ENCODE peak calls at places on chromosome 19, in seven cellular contexts. One of them, this sample, is unnamed.

GRCh38 chr19:23406716-23407115 is 11.4 kb upstream of the ZNF91 start:
- DNase-seq in heart right ventricle: no peak
- DNase-seq in thoracic aorta: no peak
- DNase-seq in glutamatergic neuron: no peak
- DNase-seq in K562: no peak
- DNase-seq in A549: no peak
- DNase-seq in GM20000: no peak
- DNase-seq in this sample: no peak

GRCh38 chr19:53576941-53577653 is 39.2 kb downstream of the ZNF331 start:
- DNase-seq in GM20000: no peak
- DNase-seq in K562: no peak
- DNase-seq in heart right ventricle: no peak
- DNase-seq in A549: no peak
- DNase-seq in glutamatergic neuron: no peak
- DNase-seq in thoracic aorta: no peak
- DNase-seq in this sample: no peak

GRCh38 chr19:35476149-35476548 is 14.1 kb downstream of the KRTDAP start:
- DNase-seq in GM20000: no peak
- DNase-seq in K562: peak
- DNase-seq in A549: peak
- DNase-seq in glutamatergic neuron: no peak
- DNase-seq in thoracic aorta: no peak
- DNase-seq in heart right ventricle: no peak
- DNase-seq in this sample: no peak

GRCh38 chr19:35704218-35704617 is at the start of gene ZBTB32:
- DNase-seq in glutamatergic neuron: no peak
- DNase-seq in thoracic aorta: no peak
- DNase-seq in GM20000: peak
- DNase-seq in K562: peak
- DNase-seq in heart right ventricle: no peak
- DNase-seq in A549: no peak
- DNase-seq in this sample: no peak

GRCh38 chr19:54026656-54027055 is 35.2 kb downstream of the CACNG6 start:
- DNase-seq in GM20000: no peak
- DNase-seq in heart right ventricle: no peak
- DNase-seq in A549: no peak
- DNase-seq in glutamatergic neuron: no peak
- DNase-seq in K562: no peak
- DNase-seq in thoracic aorta: no peak
- DNase-seq in this sample: no peak

GRCh38 chr19:37654833-37655688 is at the start of gene ZFP30:
- DNase-seq in A549: peak
- DNase-seq in heart right ventricle: peak
- DNase-seq in K562: peak
- DNase-seq in GM20000: peak
- DNase-seq in glutamatergic neuron: peak
- DNase-seq in thoracic aorta: peak
- DNase-seq in this sample: peak

GRCh38 chr19:23799321-23799720 is 40.6 kb upstream of the ZNF681 start:
- DNase-seq in glutamatergic neuron: peak
- DNase-seq in GM20000: no peak
- DNase-seq in A549: no peak
- DNase-seq in heart right ventricle: no peak
- DNase-seq in thoracic aorta: no peak
- DNase-seq in K562: no peak
- DNase-seq in this sample: no peak

GRCh38 chr19:47518139-47518538 is 3.3 kb upstream of the NAPA start:
- DNase-seq in thoracic aorta: no peak
- DNase-seq in GM20000: peak
- DNase-seq in heart right ventricle: no peak
- DNase-seq in A549: no peak
- DNase-seq in K562: no peak
- DNase-seq in glutamatergic neuron: no peak
- DNase-seq in this sample: no peak

GRCh38 chr19:5985098-5985783 is 7.3 kb upstream of the RANBP3 start:
- DNase-seq in A549: no peak
- DNase-seq in GM20000: no peak
- DNase-seq in glutamatergic neuron: no peak
- DNase-seq in K562: peak
- DNase-seq in heart right ventricle: no peak
- DNase-seq in thoracic aorta: no peak
- DNase-seq in this sample: no peak

GRCh38 chr19:53308339-53308811 is 25.2 kb upstream of the ZNF845 start:
- DNase-seq in K562: peak
- DNase-seq in A549: no peak
- DNase-seq in thoracic aorta: no peak
- DNase-seq in heart right ventricle: peak
- DNase-seq in glutamatergic neuron: peak
- DNase-seq in GM20000: no peak
- DNase-seq in this sample: no peak

GRCh38 chr19:6099633-6100032 is 10.7 kb downstream of the RFX2 start:
- DNase-seq in A549: no peak
- DNase-seq in GM20000: no peak
- DNase-seq in K562: no peak
- DNase-seq in glutamatergic neuron: no peak
- DNase-seq in heart right ventricle: no peak
- DNase-seq in thoracic aorta: no peak
- DNase-seq in this sample: no peak

GRCh38 chr19:7792286-7792685 is 29.2 kb downstream of the CLEC4M start:
- DNase-seq in glutamatergic neuron: no peak
- DNase-seq in K562: no peak
- DNase-seq in thoracic aorta: no peak
- DNase-seq in GM20000: no peak
- DNase-seq in heart right ventricle: no peak
- DNase-seq in A549: no peak
- DNase-seq in this sample: no peak

GRCh38 chr19:4088975-4089374 is 22.3 kb upstream of the ZBTB7A start:
- DNase-seq in heart right ventricle: no peak
- DNase-seq in A549: no peak
- DNase-seq in K562: peak
- DNase-seq in glutamatergic neuron: no peak
- DNase-seq in thoracic aorta: no peak
- DNase-seq in GM20000: peak
- DNase-seq in this sample: no peak

GRCh38 chr19:46056536-46056935 is 15.7 kb upstream of the IGFL4 start:
- DNase-seq in heart right ventricle: no peak
- DNase-seq in K562: no peak
- DNase-seq in GM20000: no peak
- DNase-seq in A549: peak
- DNase-seq in thoracic aorta: no peak
- DNase-seq in glutamatergic neuron: no peak
- DNase-seq in this sample: no peak

GRCh38 chr19:35741216-35741541 is 1.1 kb downstream of the IGFLR1 start:
- DNase-seq in thoracic aorta: no peak
- DNase-seq in heart right ventricle: no peak
- DNase-seq in glutamatergic neuron: no peak
- DNase-seq in A549: no peak
- DNase-seq in GM20000: no peak
- DNase-seq in K562: no peak
- DNase-seq in this sample: no peak

GRCh38 chr19:9406798-9407352 is 28.5 kb downstream of the ZNF266 start:
- DNase-seq in glutamatergic neuron: no peak
- DNase-seq in GM20000: peak
- DNase-seq in thoracic aorta: no peak
- DNase-seq in K562: peak
- DNase-seq in A549: peak
- DNase-seq in heart right ventricle: peak
- DNase-seq in this sample: peak

GRCh38 chr19:16435999-16436650 is 35.6 kb downstream of the EPS15L1 start:
- DNase-seq in heart right ventricle: no peak
- DNase-seq in A549: no peak
- DNase-seq in thoracic aorta: no peak
- DNase-seq in K562: peak
- DNase-seq in glutamatergic neuron: no peak
- DNase-seq in GM20000: no peak
- DNase-seq in this sample: no peak

GRCh38 chr19:1503089-1503924 is 9.5 kb downstream of the ADAMTSL5 start:
- DNase-seq in heart right ventricle: peak
- DNase-seq in A549: peak
- DNase-seq in GM20000: peak
- DNase-seq in K562: peak
- DNase-seq in glutamatergic neuron: peak
- DNase-seq in thoracic aorta: no peak
- DNase-seq in this sample: no peak

GRCh38 chr19:38264486-38265212 is at the start of gene SPINT2:
- DNase-seq in K562: no peak
- DNase-seq in A549: no peak
- DNase-seq in heart right ventricle: peak
- DNase-seq in GM20000: peak
- DNase-seq in glutamatergic neuron: peak
- DNase-seq in thoracic aorta: no peak
- DNase-seq in this sample: no peak

GRCh38 chr19:45323671-45324081 is 1.0 kb upstream of the CKM start:
- DNase-seq in heart right ventricle: peak
- DNase-seq in A549: no peak
- DNase-seq in thoracic aorta: no peak
- DNase-seq in K562: no peak
- DNase-seq in glutamatergic neuron: no peak
- DNase-seq in GM20000: no peak
- DNase-seq in this sample: no peak

GRCh38 chr19:8135946-8136618 is 13.3 kb downstream of the FBN3 start:
- DNase-seq in A549: no peak
- DNase-seq in heart right ventricle: no peak
- DNase-seq in K562: no peak
- DNase-seq in GM20000: no peak
- DNase-seq in glutamatergic neuron: no peak
- DNase-seq in thoracic aorta: no peak
- DNase-seq in this sample: no peak

GRCh38 chr19:51398096-51398704 is 7.8 kb upstream of the C19orf84 start:
- DNase-seq in K562: peak
- DNase-seq in A549: peak
- DNase-seq in GM20000: no peak
- DNase-seq in thoracic aorta: no peak
- DNase-seq in glutamatergic neuron: no peak
- DNase-seq in heart right ventricle: no peak
- DNase-seq in this sample: no peak

GRCh38 chr19:12260861-12261260 is 33.8 kb downstream of the ZNF44 start:
- DNase-seq in thoracic aorta: no peak
- DNase-seq in K562: no peak
- DNase-seq in glutamatergic neuron: no peak
- DNase-seq in GM20000: no peak
- DNase-seq in A549: no peak
- DNase-seq in heart right ventricle: no peak
- DNase-seq in this sample: no peak

GRCh38 chr19:2756477-2756876 is 16.7 kb upstream of the SLC39A3 start:
- DNase-seq in glutamatergic neuron: no peak
- DNase-seq in heart right ventricle: no peak
- DNase-seq in thoracic aorta: no peak
- DNase-seq in A549: no peak
- DNase-seq in GM20000: no peak
- DNase-seq in K562: no peak
- DNase-seq in this sample: no peak

GRCh38 chr19:45908956-45909355 is 5.6 kb downstream of the NANOS2 start:
- DNase-seq in thoracic aorta: no peak
- DNase-seq in heart right ventricle: no peak
- DNase-seq in GM20000: no peak
- DNase-seq in glutamatergic neuron: no peak
- DNase-seq in K562: no peak
- DNase-seq in A549: no peak
- DNase-seq in this sample: no peak

GRCh38 chr19:46466536-46467199 is 4.7 kb downstream of the PNMA8A start:
- DNase-seq in thoracic aorta: no peak
- DNase-seq in GM20000: peak
- DNase-seq in K562: no peak
- DNase-seq in A549: no peak
- DNase-seq in glutamatergic neuron: no peak
- DNase-seq in heart right ventricle: peak
- DNase-seq in this sample: no peak

DNA sequence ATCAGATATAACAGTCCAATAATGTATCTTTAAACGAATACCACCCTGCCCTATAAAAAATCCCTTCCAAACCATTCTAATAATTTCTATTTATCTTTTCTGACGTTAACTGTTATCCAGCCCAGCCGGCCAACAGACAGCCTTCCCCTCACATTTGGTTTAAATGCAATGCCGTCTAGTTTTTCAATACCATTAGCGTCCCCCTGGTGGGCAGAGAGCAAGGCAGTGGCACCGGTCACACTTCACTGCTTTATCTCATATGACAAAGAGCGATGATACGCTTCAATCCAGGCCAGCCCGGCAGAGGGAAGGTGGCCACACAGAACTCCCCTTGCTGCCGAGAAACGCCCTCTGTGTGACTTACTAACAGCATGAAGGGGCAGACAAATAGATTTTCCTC is 402.1 kb upstream of the ZNF507 start:
- DNase-seq in heart right ventricle: no peak
- DNase-seq in glutamatergic neuron: peak
- DNase-seq in GM20000: no peak
- DNase-seq in K562: no peak
- DNase-seq in A549: no peak
- DNase-seq in thoracic aorta: no peak
- DNase-seq in this sample: no peak
- TF ChIP-seq CTCF in heart right ventricle: peak
- TF ChIP-seq CTCF in glutamatergic neuron: no peak
- TF ChIP-seq CTCF in GM20000: no peak
- TF ChIP-seq CTCF in K562: no peak
- TF ChIP-seq CTCF in A549: no peak
- TF ChIP-seq CTCF in thoracic aorta: no peak
- TF ChIP-seq CTCF in this sample: no peak

DNA sequence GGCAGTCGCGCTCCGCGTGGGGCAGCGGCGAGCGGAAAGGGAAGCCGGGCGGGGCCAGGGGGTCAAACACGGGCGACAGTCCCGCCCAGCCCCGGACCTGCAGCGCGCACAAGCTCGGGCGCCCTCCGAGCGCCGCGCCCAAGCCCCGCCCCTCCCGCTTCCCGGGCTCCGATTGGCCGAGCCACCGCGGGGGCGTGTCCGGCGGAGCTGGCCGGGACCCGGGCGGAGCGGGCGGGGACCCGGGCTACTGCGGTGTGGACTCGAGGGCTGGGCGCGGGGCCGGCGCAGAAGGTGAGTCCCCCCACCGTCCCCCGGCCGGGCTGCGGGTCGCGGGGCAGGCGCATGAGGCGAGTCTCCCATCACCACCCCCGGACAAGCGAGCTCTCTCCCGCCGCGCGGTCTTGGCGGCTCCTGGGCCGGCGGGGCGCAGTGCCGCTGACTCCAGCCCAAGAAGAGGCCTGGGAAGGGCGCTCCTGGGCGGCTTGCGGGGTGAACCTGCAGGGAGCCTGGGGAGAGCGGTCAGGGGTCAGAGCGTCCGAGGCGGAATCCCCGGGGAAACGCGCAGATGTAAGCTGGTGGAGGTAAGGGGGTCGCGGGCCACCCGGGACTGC is at the start of gene PLEKHF1:
- DNase-seq in glutamatergic neuron: peak
- DNase-seq in heart right ventricle: peak
- DNase-seq in GM20000: peak
- DNase-seq in K562: peak
- DNase-seq in thoracic aorta: peak
- DNase-seq in A549: peak
- DNase-seq in this sample: no peak
- TF ChIP-seq CTCF in glutamatergic neuron: no peak
- TF ChIP-seq CTCF in heart right ventricle: no peak
- TF ChIP-seq CTCF in GM20000: peak
- TF ChIP-seq CTCF in K562: no peak
- TF ChIP-seq CTCF in thoracic aorta: no peak
- TF ChIP-seq CTCF in A549: no peak
- TF ChIP-seq CTCF in this sample: no peak

GRCh38 chr19:39351537-39352037 is 9.4 kb downstream of the SAMD4B start:
- DNase-seq in thoracic aorta: no peak
- DNase-seq in heart right ventricle: no peak
- DNase-seq in glutamatergic neuron: no peak
- DNase-seq in A549: peak
- DNase-seq in GM20000: peak
- DNase-seq in K562: peak
- DNase-seq in this sample: no peak
- TF ChIP-seq CTCF in thoracic aorta: no peak
- TF ChIP-seq CTCF in heart right ventricle: no peak
- TF ChIP-seq CTCF in glutamatergic neuron: no peak
- TF ChIP-seq CTCF in A549: no peak
- TF ChIP-seq CTCF in GM20000: peak
- TF ChIP-seq CTCF in K562: peak
- TF ChIP-seq CTCF in this sample: peak

GRCh38 chr19:49690073-49690655 is 752 bp upstream of the CPT1C start:
- DNase-seq in heart right ventricle: no peak
- DNase-seq in glutamatergic neuron: no peak
- DNase-seq in K562: no peak
- DNase-seq in A549: no peak
- DNase-seq in GM20000: no peak
- DNase-seq in thoracic aorta: no peak
- DNase-seq in this sample: no peak
- TF ChIP-seq CTCF in heart right ventricle: no peak
- TF ChIP-seq CTCF in glutamatergic neuron: no peak
- TF ChIP-seq CTCF in K562: no peak
- TF ChIP-seq CTCF in A549: no peak
- TF ChIP-seq CTCF in GM20000: no peak
- TF ChIP-seq CTCF in thoracic aorta: peak
- TF ChIP-seq CTCF in this sample: no peak

This sample was measured in AG09319.